ENCODE peak calls at places on chromosomes 3 and 15, in five cellular contexts. G is hippocampal formation; V is EL; I is posterior cingulate gyrus; A is stimulated activated naive CD8-positive, alpha-beta T cell treated with anti-CD3 and anti-CD28 coated beads, Interleukin-15, amount 100 ng/mL, for 72 hours. L is an unnamed sample.

GRCh38 chr3:116087431-116087830 is 357.9 kb downstream of the LSAMP start:
- DNase-seq in G (no peak), V (no peak), I (no peak), A (no peak), L (no peak)

GRCh38 chr3:43465109-43465508 is 156.7 kb downstream of the ANO10 start:
- DNase-seq in G (no peak), V (no peak), I (no peak), A (no peak), L (no peak)

GRCh38 chr3:172586447-172586846 is 63.2 kb upstream of the TNFSF10 start:
- DNase-seq in G (no peak), V (no peak), I (no peak), A (no peak), L (no peak)

GRCh38 chr15:85582076-85582718 is 201.8 kb downstream of the AKAP13 start:
- DNase-seq in G (no peak), V (no peak), I (no peak), A (no peak), L (no peak)

GRCh38 chr3:52494446-52494845 is 692 bp upstream of the STAB1 start:
- DNase-seq in G (no peak), V (no peak), I (no peak), A (no peak), L (no peak)

GRCh38 chr15:77181305-77182074 is 110.6 kb upstream of the TSPAN3 start:
- DNase-seq in G (no peak), V (no peak), I (no peak), A (peak), L (no peak)

GRCh38 chr3:25090869-25091453 is 337.1 kb upstream of the RARB start:
- DNase-seq in G (no peak), V (no peak), I (no peak), A (no peak), L (no peak)

GRCh38 chr15:68017221-68017620 is 36.9 kb upstream of the PIAS1 start:
- DNase-seq in G (no peak), V (no peak), I (no peak), A (no peak), L (no peak)

GRCh38 chr3:135514064-135514455 is 451.5 kb upstream of the PPP2R3A start:
- DNase-seq in G (no peak), V (no peak), I (no peak), A (no peak), L (no peak)

GRCh38 chr3:94032187-94032586 is 3.8 kb upstream of the STX19 start:
- DNase-seq in G (no peak), V (peak), I (no peak), A (no peak), L (no peak)

GRCh38 chr3:67521053-67521646 is 133.3 kb downstream of the SUCLG2 start:
- DNase-seq in G (no peak), V (no peak), I (no peak), A (no peak), L (no peak)

GRCh38 chr3:65126527-65127440 is 439.0 kb upstream of the ADAMTS9 start:
- DNase-seq in G (no peak), V (peak), I (no peak), A (no peak), L (no peak)

GRCh38 chr3:171132873-171133272 is 106.4 kb upstream of the SLC2A2 start:
- DNase-seq in G (no peak), V (peak), I (no peak), A (no peak), L (no peak)

GRCh38 chr15:99385865-99386264 is 134.6 kb downstream of the LRRC28 start:
- DNase-seq in G (no peak), V (peak), I (no peak), A (no peak), L (peak)

GRCh38 chr3:121155023-121155422 is 247.0 kb downstream of the STXBP5L start:
- DNase-seq in G (no peak), V (peak), I (no peak), A (no peak), L (no peak)

GRCh38 chr3:186476044-186476468 is 68.1 kb downstream of the CRYGS start:
- DNase-seq in G (peak), V (no peak), I (peak), A (no peak), L (no peak)

GRCh38 chr3:135885885-135886284 is 79.6 kb upstream of the PPP2R3A start:
- DNase-seq in G (no peak), V (no peak), I (no peak), A (no peak), L (no peak)

L was measured in cardiac septum.